ENCODE peak calls at places on chromosome 11, in four cellular contexts. One of them, this sample, is unnamed.
A peak's percentile ranks its signal among the peaks of the same experiment; 100 is the strongest.

GRCh38 chr11:33375688-33376311 is 118.6 kb downstream of the HIPK3 start:
- DNase-seq in cardiac fibroblast: peak; percentile 45
- DNase-seq in T-helper 2 cell: peak; percentile 12
- DNase-seq in EL: peak; percentile 59
- DNase-seq in this sample: peak; percentile 61

GRCh38 chr11:12046636-12047236 is 38.3 kb upstream of the DKK3 start:
- DNase-seq in T-helper 2 cell: no peak
- DNase-seq in EL: no peak
- DNase-seq in cardiac fibroblast: no peak
- DNase-seq in this sample: no peak

GRCh38 chr11:33835143-33835878 is 56.6 kb downstream of the LMO2 start:
- DNase-seq in T-helper 2 cell: peak; percentile 5
- DNase-seq in EL: peak; percentile 78
- DNase-seq in cardiac fibroblast: peak; percentile 58
- DNase-seq in this sample: peak; percentile 81

GRCh38 chr11:70176940-70177689 is 26.0 kb upstream of the FADD start:
- DNase-seq in cardiac fibroblast: no peak
- DNase-seq in T-helper 2 cell: peak; percentile 53
- DNase-seq in EL: no peak
- DNase-seq in this sample: no peak

GRCh38 chr11:60125962-60126585 is 37.6 kb downstream of the MS4A2 start:
- DNase-seq in T-helper 2 cell: no peak
- DNase-seq in cardiac fibroblast: no peak
- DNase-seq in EL: peak; percentile 18
- DNase-seq in this sample: no peak

GRCh38 chr11:65786786-65787636 is at the start of gene OVOL1:
- DNase-seq in cardiac fibroblast: no peak
- DNase-seq in T-helper 2 cell: no peak
- DNase-seq in EL: no peak
- DNase-seq in this sample: no peak

GRCh38 chr11:61732705-61733104 is 19.7 kb upstream of the MYRF start:
- DNase-seq in cardiac fibroblast: peak; percentile 47
- DNase-seq in T-helper 2 cell: no peak
- DNase-seq in EL: peak; percentile 66
- DNase-seq in this sample: peak; percentile 83

GRCh38 chr11:117723625-117724024 is 73.4 kb downstream of the DSCAML1 start:
- DNase-seq in cardiac fibroblast: no peak
- DNase-seq in T-helper 2 cell: no peak
- DNase-seq in EL: no peak
- DNase-seq in this sample: no peak

GRCh38 chr11:27385245-27385644 is 22.2 kb upstream of the CCDC34 start:
- DNase-seq in cardiac fibroblast: peak; percentile 86
- DNase-seq in T-helper 2 cell: peak; percentile 48
- DNase-seq in EL: peak; percentile 91
- DNase-seq in this sample: peak; percentile 84

GRCh38 chr11:43503417-43503816 is 144.7 kb downstream of the TTC17 start:
- DNase-seq in cardiac fibroblast: no peak
- DNase-seq in EL: no peak
- DNase-seq in T-helper 2 cell: no peak
- DNase-seq in this sample: peak; percentile 27

GRCh38 chr11:69374110-69374981 is 80.4 kb downstream of the MYEOV start:
- DNase-seq in cardiac fibroblast: no peak
- DNase-seq in T-helper 2 cell: no peak
- DNase-seq in EL: no peak
- DNase-seq in this sample: no peak

GRCh38 chr11:132911186-132911585 is 621.1 kb downstream of the OPCML start:
- DNase-seq in EL: peak; percentile 65
- DNase-seq in cardiac fibroblast: peak; percentile 79
- DNase-seq in T-helper 2 cell: no peak
- DNase-seq in this sample: peak; percentile 63

GRCh38 chr11:10407749-10408472 is 47.2 kb upstream of the AMPD3 start:
- DNase-seq in EL: no peak
- DNase-seq in T-helper 2 cell: no peak
- DNase-seq in cardiac fibroblast: no peak
- DNase-seq in this sample: no peak

GRCh38 chr11:110818032-110818687 is 105.9 kb upstream of the ARHGAP20 start:
- DNase-seq in EL: peak; percentile 30
- DNase-seq in cardiac fibroblast: peak; percentile 26
- DNase-seq in T-helper 2 cell: peak; percentile 58
- DNase-seq in this sample: peak; percentile 72

GRCh38 chr11:76773921-76774361 is 9.2 kb upstream of the TSKU start:
- DNase-seq in cardiac fibroblast: no peak
- DNase-seq in T-helper 2 cell: no peak
- DNase-seq in EL: no peak
- DNase-seq in this sample: no peak

GRCh38 chr11:131760191-131760951 is 390.0 kb downstream of the NTM start:
- DNase-seq in T-helper 2 cell: no peak
- DNase-seq in EL: peak; percentile 85
- DNase-seq in cardiac fibroblast: peak; percentile 85
- DNase-seq in this sample: peak; percentile 86

GRCh38 chr11:93131709-93132108 is 66.1 kb downstream of the SLC36A4 start:
- DNase-seq in T-helper 2 cell: no peak
- DNase-seq in EL: no peak
- DNase-seq in cardiac fibroblast: no peak
- DNase-seq in this sample: no peak

GRCh38 chr11:73265278-73265810 is 6.8 kb upstream of the P2RY6 start:
- DNase-seq in T-helper 2 cell: no peak
- DNase-seq in EL: no peak
- DNase-seq in cardiac fibroblast: no peak
- DNase-seq in this sample: no peak

GRCh38 chr11:61752117-61752924 is at the start of gene MYRF:
- DNase-seq in cardiac fibroblast: peak; percentile 42
- DNase-seq in T-helper 2 cell: peak; percentile 45
- DNase-seq in EL: peak; percentile 56
- DNase-seq in this sample: peak; percentile 66

GRCh38 chr11:12201016-12201985 is 90.9 kb downstream of the MICAL2 start:
- DNase-seq in cardiac fibroblast: peak; percentile 98
- DNase-seq in EL: peak; percentile 97
- DNase-seq in T-helper 2 cell: no peak
- DNase-seq in this sample: peak; percentile 88

GRCh38 chr11:62186195-62186594 is 3.8 kb upstream of the SCGB1D1 start:
- DNase-seq in cardiac fibroblast: no peak
- DNase-seq in EL: no peak
- DNase-seq in T-helper 2 cell: no peak
- DNase-seq in this sample: no peak

GRCh38 chr11:74450318-74450717 is 17.0 kb downstream of the KCNE3 start:
- DNase-seq in EL: peak; percentile 19
- DNase-seq in cardiac fibroblast: no peak
- DNase-seq in T-helper 2 cell: no peak
- DNase-seq in this sample: no peak

This sample was measured in foreskin fibroblast.